ENCODE peak calls at places on chromosome 22, in four cellular contexts. O is GM12878, L is K562, F is HepG2. N is an unnamed sample.

GRCh38 chr22:19763141-19764049 is 2.8 kb downstream of the TBX1 start:
- DNase-seq in F (no peak), L (no peak), O (no peak), N (no peak)

GRCh38 chr22:19904174-19904856 is 37.3 kb upstream of the COMT start:
- DNase-seq in O (no peak), L (no peak), F (no peak), N (no peak)

GRCh38 chr22:47138898-47139789 is 376.7 kb downstream of the TBC1D22A start:
- DNase-seq in L (no peak), O (no peak), F (no peak), N (no peak)

GRCh38 chr22:45996241-45997076 is 19.5 kb upstream of the WNT7B start:
- DNase-seq in L (no peak), O (no peak), F (no peak), N (no peak)

GRCh38 chr22:45726081-45726480 is 54.4 kb downstream of the ATXN10 start:
- DNase-seq in O (no peak), L (no peak), F (no peak), N (no peak)

GRCh38 chr22:19634206-19634536 is 80.1 kb upstream of the SEPTIN5 start:
- DNase-seq in O (no peak), F (no peak), L (no peak), N (no peak)

GRCh38 chr22:24482586-24482985 is 12.5 kb upstream of the UPB1 start:
- DNase-seq in L (no peak), F (no peak), O (no peak), N (no peak)

GRCh38 chr22:19880786-19881569 is 26.3 kb upstream of the GNB1L start:
- DNase-seq in O (no peak), L (peak; percentile 68), F (peak; percentile 96), N (peak; percentile 61)

GRCh38 chr22:39080993-39081513 is 4.0 kb downstream of the APOBEC3G start:
- DNase-seq in F (no peak), O (no peak), L (no peak), N (no peak)

GRCh38 chr22:29689872-29690213 is 30.0 kb upstream of the CABP7 start:
- DNase-seq in O (no peak), L (peak; percentile 50), F (peak; percentile 24), N (peak; percentile 77)

GRCh38 chr22:49535126-49535525 is 292.5 kb downstream of the BRD1 start:
- DNase-seq in O (no peak), L (no peak), F (no peak), N (no peak)

GRCh38 chr22:49534386-49534785 is 293.3 kb downstream of the BRD1 start:
- DNase-seq in F (no peak), O (no peak), L (no peak), N (no peak)

GRCh38 chr22:49538006-49538405 is 289.7 kb downstream of the BRD1 start:
- DNase-seq in L (no peak), O (no peak), F (no peak), N (no peak)

GRCh38 chr22:49535527-49536125 is 292.0 kb downstream of the BRD1 start:
- DNase-seq in F (no peak), O (no peak), L (no peak), N (no peak)

GRCh38 chr22:49536571-49537131 is 291.0 kb downstream of the BRD1 start:
- DNase-seq in L (no peak), F (no peak), O (no peak), N (no peak)
- TF ChIP-seq FOXK2 in L (no peak), F (no peak), O (no peak), N (no peak)

GRCh38 chr22:21082248-21082647 is 36.5 kb downstream of the LRRC74B start:
- DNase-seq in F (no peak), O (no peak), L (no peak), N (no peak)
- TF ChIP-seq FOXK2 in F (no peak), O (no peak), L (no peak), N (no peak)

GRCh38 chr22:49622241-49623105 is 205.2 kb downstream of the BRD1 start:
- DNase-seq in L (no peak), F (no peak), O (no peak), N (no peak)

GRCh38 chr22:49620003-49620556 is 207.6 kb downstream of the BRD1 start:
- DNase-seq in L (no peak), O (no peak), F (no peak), N (no peak)

GRCh38 chr22:49623176-49623575 is 204.5 kb downstream of the BRD1 start:
- DNase-seq in O (no peak), L (no peak), F (no peak), N (no peak)

GRCh38 chr22:49620666-49621065 is 207.0 kb downstream of the BRD1 start:
- DNase-seq in O (no peak), L (no peak), F (no peak), N (no peak)

DNA sequence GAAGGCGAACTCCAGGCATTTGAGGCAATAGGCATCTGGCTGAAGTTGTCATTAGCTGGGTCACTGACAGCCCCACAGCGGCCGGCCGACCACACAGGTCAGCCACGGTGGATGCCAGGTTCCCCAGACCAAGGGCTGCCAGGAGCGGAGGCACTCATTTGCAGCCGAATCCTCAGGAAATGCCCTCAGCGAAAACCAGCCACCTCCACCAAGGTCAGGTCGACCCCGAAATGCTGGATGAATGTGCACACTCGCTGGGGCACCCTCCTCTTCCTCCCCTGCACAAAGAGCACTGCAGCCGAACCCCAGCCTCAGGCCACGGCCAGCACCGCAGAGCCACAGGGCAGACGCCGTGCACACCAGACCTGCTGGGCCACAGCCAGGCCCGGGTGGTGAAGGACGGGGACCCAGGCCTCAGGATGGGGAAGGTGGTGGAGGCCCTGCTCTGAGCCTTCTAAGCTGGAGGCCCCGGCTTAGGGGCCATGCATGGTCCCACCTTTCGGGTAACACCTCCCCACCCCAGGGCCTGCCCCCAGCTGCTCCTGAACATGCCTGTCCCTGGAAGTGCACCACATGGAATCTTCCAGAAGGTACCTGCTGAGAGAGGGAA is 206.0 kb downstream of the BRD1 start:
- DNase-seq in F (no peak), O (no peak), L (no peak), N (no peak)
- TF ChIP-seq FOXK2 in F (no peak), O (no peak), L (no peak), N (no peak)

GRCh38 chr22:33873186-33873585 is 47.1 kb downstream of the LARGE1 start:
- DNase-seq in O (no peak), F (no peak), L (no peak), N (no peak)
- TF ChIP-seq FOXK2 in O (no peak), F (no peak), L (no peak), N (no peak)

GRCh38 chr22:36546092-36546804 is 17.3 kb upstream of the EIF3D start:
- DNase-seq in F (peak; percentile 48), L (peak; percentile 75), O (no peak), N (peak; percentile 91)

GRCh38 chr22:36540867-36541642 is 12.1 kb upstream of the EIF3D start:
- DNase-seq in L (no peak), O (no peak), F (no peak), N (no peak)

GRCh38 chr22:36541831-36542391 is 12.9 kb upstream of the EIF3D start:
- DNase-seq in O (no peak), L (peak; percentile 74), F (no peak), N (no peak)

GRCh38 chr22:36546932-36547331 is 18.0 kb upstream of the EIF3D start:
- DNase-seq in F (peak; percentile 9), O (no peak), L (no peak), N (no peak)

GRCh38 chr22:36544107-36544620 is 15.2 kb upstream of the EIF3D start:
- DNase-seq in F (no peak), O (no peak), L (peak; percentile 27), N (no peak)
- TF ChIP-seq FOXK2 in F (no peak), O (no peak), L (no peak), N (no peak)

GRCh38 chr22:49666146-49666809 is 161.4 kb downstream of the BRD1 start:
- DNase-seq in O (no peak), L (no peak), F (no peak), N (no peak)

GRCh38 chr22:49663311-49663711 is 164.4 kb downstream of the BRD1 start:
- DNase-seq in F (no peak), O (no peak), L (no peak), N (no peak)

GRCh38 chr22:49664371-49664881 is 163.2 kb downstream of the BRD1 start:
- DNase-seq in O (no peak), F (no peak), L (no peak), N (no peak)

GRCh38 chr22:49663823-49664222 is 163.8 kb downstream of the BRD1 start:
- DNase-seq in O (no peak), F (no peak), L (no peak), N (no peak)

DNA sequence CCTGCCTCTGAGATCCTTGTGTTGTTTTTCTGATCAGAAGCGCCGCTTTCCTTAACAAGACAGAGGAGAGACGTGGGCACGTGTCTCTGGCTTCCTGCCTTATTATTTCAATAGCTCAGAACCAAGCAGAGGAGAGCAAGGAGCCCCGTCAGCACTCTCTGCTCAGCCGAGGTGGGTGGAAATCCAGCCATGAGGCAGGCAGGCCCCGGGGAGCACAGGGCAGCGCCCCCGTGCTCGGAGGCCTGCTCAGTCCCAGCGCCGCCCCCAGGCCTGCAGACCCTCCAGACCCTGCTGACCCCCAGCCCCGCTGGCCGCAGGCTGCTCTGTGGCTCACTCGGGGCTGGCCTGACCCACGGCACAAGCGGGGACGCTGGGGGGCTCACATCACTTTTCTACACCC is 162.8 kb downstream of the BRD1 start:
- DNase-seq in L (no peak), F (no peak), O (no peak), N (no peak)
- TF ChIP-seq FOXK2 in L (no peak), F (no peak), O (no peak), N (no peak)

DNA sequence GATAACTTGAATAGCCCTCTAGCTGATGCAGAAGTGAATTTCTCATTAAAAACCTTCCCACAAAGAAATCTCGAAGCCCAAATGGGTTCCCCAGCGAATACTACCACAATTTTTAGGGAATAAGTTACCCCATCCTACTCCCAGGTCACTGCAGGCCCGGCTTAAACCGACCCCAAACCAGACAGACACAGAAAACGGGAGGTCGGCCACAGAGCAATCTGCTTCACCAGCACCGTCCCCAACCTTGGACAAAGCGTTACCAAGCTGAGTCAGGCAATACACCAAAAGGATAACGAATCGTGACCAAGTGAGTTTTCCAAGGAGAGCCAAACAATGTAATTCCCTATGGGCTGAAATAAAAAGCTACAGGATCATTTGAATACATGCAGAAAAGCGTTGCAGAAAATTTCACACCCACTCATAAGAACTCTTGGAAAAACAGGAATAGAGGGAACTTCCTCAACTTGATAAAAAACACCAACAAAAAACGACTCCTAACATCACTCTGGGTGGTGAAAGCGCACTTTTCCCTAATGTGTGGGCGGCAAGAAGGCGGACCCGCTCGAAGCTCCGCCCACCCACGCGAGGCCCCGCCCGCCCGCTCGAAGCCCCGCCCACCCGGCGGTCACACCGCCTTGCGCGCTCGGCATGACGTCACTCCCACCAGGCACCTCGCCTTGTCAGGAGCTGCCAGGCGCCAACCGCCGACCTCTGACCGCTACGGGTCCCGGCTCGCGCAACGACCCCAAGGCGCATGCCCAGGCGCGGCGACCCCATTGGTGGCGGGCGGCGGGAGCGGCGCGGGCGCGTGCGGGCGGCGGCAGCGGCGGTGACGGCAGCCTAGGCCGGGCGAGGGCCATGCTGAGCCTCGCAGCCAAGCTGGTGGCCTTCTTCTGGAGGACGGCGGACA is at the start of gene MOV10L1:
- DNase-seq in O (no peak), F (no peak), L (no peak), N (no peak)
- TF ChIP-seq FOXK2 in O (no peak), F (no peak), L (no peak), N (no peak)

GRCh38 chr22:23268877-23269276 is 88.6 kb downstream of the BCR start:
- DNase-seq in L (no peak), F (no peak), O (no peak), N (no peak)
- TF ChIP-seq FOXK2 in L (no peak), F (no peak), O (no peak), N (no peak)

N was measured in HEK293T.